ENCODE peak calls at places on chromosomes 11 and 22, in five cellular contexts. One of them, this sample, is unnamed.

GRCh38 chr11:844693-845644 is 2.3 kb downstream of the TSPAN4 start:
- DNase-seq in sigmoid colon: peak
- DNase-seq in A549: peak
- DNase-seq in cardiac muscle cell: peak
- DNase-seq in OCI-LY7: peak
- DNase-seq in this sample: no peak

GRCh38 chr11:985848-986247 is 50.7 kb downstream of the MUC6 start:
- DNase-seq in sigmoid colon: no peak
- DNase-seq in A549: no peak
- DNase-seq in cardiac muscle cell: no peak
- DNase-seq in OCI-LY7: no peak
- DNase-seq in this sample: no peak

GRCh38 chr11:124897681-124898680 is at the start of gene ROBO4:
- DNase-seq in sigmoid colon: peak
- DNase-seq in A549: no peak
- DNase-seq in cardiac muscle cell: peak
- DNase-seq in OCI-LY7: no peak
- DNase-seq in this sample: no peak

GRCh38 chr11:71446942-71447688 is 1.1 kb downstream of the DHCR7 start:
- DNase-seq in sigmoid colon: peak
- DNase-seq in A549: peak
- DNase-seq in cardiac muscle cell: peak
- DNase-seq in OCI-LY7: no peak
- DNase-seq in this sample: no peak

GRCh38 chr11:279040-279965 is 1.1 kb downstream of the NLRP6 start:
- DNase-seq in sigmoid colon: peak
- DNase-seq in A549: no peak
- DNase-seq in cardiac muscle cell: no peak
- DNase-seq in OCI-LY7: no peak
- DNase-seq in this sample: no peak

GRCh38 chr11:121372671-121373429 is 79.3 kb upstream of the SORL1 start:
- DNase-seq in sigmoid colon: no peak
- DNase-seq in A549: no peak
- DNase-seq in cardiac muscle cell: no peak
- DNase-seq in OCI-LY7: peak
- DNase-seq in this sample: no peak

GRCh38 chr22:27797793-27798525 is 3.6 kb downstream of the MN1 start:
- DNase-seq in sigmoid colon: no peak
- DNase-seq in A549: no peak
- DNase-seq in cardiac muscle cell: no peak
- DNase-seq in OCI-LY7: no peak
- DNase-seq in this sample: no peak

GRCh38 chr11:2590131-2590950 is 109.5 kb downstream of the KCNQ1OT1 start:
- DNase-seq in sigmoid colon: no peak
- DNase-seq in A549: no peak
- DNase-seq in cardiac muscle cell: no peak
- DNase-seq in OCI-LY7: no peak
- DNase-seq in this sample: no peak

GRCh38 chr11:2551131-2551530 is 106.3 kb downstream of the KCNQ1 start:
- DNase-seq in sigmoid colon: peak
- DNase-seq in A549: no peak
- DNase-seq in cardiac muscle cell: no peak
- DNase-seq in OCI-LY7: no peak
- DNase-seq in this sample: no peak

GRCh38 chr11:120134931-120135228 is 3.0 kb downstream of the TRIM29 start:
- DNase-seq in sigmoid colon: peak
- DNase-seq in A549: no peak
- DNase-seq in cardiac muscle cell: no peak
- DNase-seq in OCI-LY7: no peak
- DNase-seq in this sample: no peak

GRCh38 chr11:130087294-130087926 is 17.7 kb downstream of the APLP2 start:
- DNase-seq in sigmoid colon: no peak
- DNase-seq in A549: no peak
- DNase-seq in cardiac muscle cell: peak
- DNase-seq in OCI-LY7: no peak
- DNase-seq in this sample: no peak

GRCh38 chr11:76270387-76270786 is 64.1 kb upstream of the WNT11 start:
- DNase-seq in sigmoid colon: no peak
- DNase-seq in A549: no peak
- DNase-seq in cardiac muscle cell: peak
- DNase-seq in OCI-LY7: no peak
- DNase-seq in this sample: no peak

GRCh38 chr11:35077709-35078695 is 61.0 kb upstream of the CD44 start:
- DNase-seq in sigmoid colon: no peak
- DNase-seq in A549: peak
- DNase-seq in cardiac muscle cell: no peak
- DNase-seq in OCI-LY7: peak
- DNase-seq in this sample: no peak

GRCh38 chr22:38455530-38456271 is 702 bp upstream of the KCNJ4 start:
- DNase-seq in sigmoid colon: no peak
- DNase-seq in A549: no peak
- DNase-seq in cardiac muscle cell: peak
- DNase-seq in OCI-LY7: peak
- DNase-seq in this sample: no peak

GRCh38 chr11:78469905-78470304 is 52.3 kb upstream of the GAB2 start:
- DNase-seq in sigmoid colon: no peak
- DNase-seq in A549: no peak
- DNase-seq in cardiac muscle cell: peak
- DNase-seq in OCI-LY7: peak
- DNase-seq in this sample: no peak

GRCh38 chr11:2846056-2846455 is 39.5 kb downstream of the CDKN1C start:
- DNase-seq in sigmoid colon: no peak
- DNase-seq in A549: no peak
- DNase-seq in cardiac muscle cell: peak
- DNase-seq in OCI-LY7: no peak
- DNase-seq in this sample: no peak

GRCh38 chr11:100105605-100106358 is 581.3 kb upstream of the ARHGAP42 start:
- DNase-seq in sigmoid colon: no peak
- DNase-seq in A549: no peak
- DNase-seq in cardiac muscle cell: no peak
- DNase-seq in OCI-LY7: peak
- DNase-seq in this sample: no peak

GRCh38 chr11:12266943-12267342 is 110.4 kb upstream of the PARVA start:
- DNase-seq in sigmoid colon: no peak
- DNase-seq in A549: no peak
- DNase-seq in cardiac muscle cell: no peak
- DNase-seq in OCI-LY7: no peak
- DNase-seq in this sample: no peak

GRCh38 chr11:110297726-110298297 is 1.4 kb upstream of the RDX start:
- DNase-seq in sigmoid colon: no peak
- DNase-seq in A549: peak
- DNase-seq in cardiac muscle cell: peak
- DNase-seq in OCI-LY7: no peak
- DNase-seq in this sample: no peak

GRCh38 chr11:77542296-77542695 is 47.5 kb upstream of the AQP11 start:
- DNase-seq in sigmoid colon: no peak
- DNase-seq in A549: no peak
- DNase-seq in cardiac muscle cell: peak
- DNase-seq in OCI-LY7: no peak
- DNase-seq in this sample: no peak

GRCh38 chr11:833114-833791 is 501 bp downstream of the CD151 start:
- DNase-seq in sigmoid colon: no peak
- DNase-seq in A549: peak
- DNase-seq in cardiac muscle cell: peak
- DNase-seq in OCI-LY7: no peak
- DNase-seq in this sample: no peak

GRCh38 chr22:28768701-28769393 is 3.6 kb upstream of the CCDC117 start:
- DNase-seq in sigmoid colon: no peak
- DNase-seq in A549: peak
- DNase-seq in cardiac muscle cell: no peak
- DNase-seq in OCI-LY7: no peak
- DNase-seq in this sample: no peak

GRCh38 chr11:36499325-36499724 is 10.7 kb downstream of the TRAF6 start:
- DNase-seq in sigmoid colon: no peak
- DNase-seq in A549: no peak
- DNase-seq in cardiac muscle cell: no peak
- DNase-seq in OCI-LY7: no peak
- DNase-seq in this sample: no peak
- H3K27ac ChIP-seq in sigmoid colon: no peak
- H3K27ac ChIP-seq in A549: no peak
- H3K27ac ChIP-seq in cardiac muscle cell: no peak
- H3K27ac ChIP-seq in OCI-LY7: no peak
- H3K27ac ChIP-seq in this sample: no peak

GRCh38 chr22:47122441-47123000 is 360.1 kb downstream of the TBC1D22A start:
- DNase-seq in sigmoid colon: no peak
- DNase-seq in A549: no peak
- DNase-seq in cardiac muscle cell: no peak
- DNase-seq in OCI-LY7: no peak
- DNase-seq in this sample: no peak
- H3K27ac ChIP-seq in sigmoid colon: no peak
- H3K27ac ChIP-seq in A549: no peak
- H3K27ac ChIP-seq in cardiac muscle cell: no peak
- H3K27ac ChIP-seq in OCI-LY7: no peak
- H3K27ac ChIP-seq in this sample: no peak

GRCh38 chr22:25072406-25072805 is 119.9 kb downstream of the KIAA1671 start:
- DNase-seq in sigmoid colon: no peak
- DNase-seq in A549: no peak
- DNase-seq in cardiac muscle cell: no peak
- DNase-seq in OCI-LY7: no peak
- DNase-seq in this sample: no peak
- H3K27ac ChIP-seq in sigmoid colon: no peak
- H3K27ac ChIP-seq in A549: no peak
- H3K27ac ChIP-seq in cardiac muscle cell: no peak
- H3K27ac ChIP-seq in OCI-LY7: no peak
- H3K27ac ChIP-seq in this sample: no peak

GRCh38 chr11:27910186-27910941 is 197.6 kb downstream of the KIF18A start:
- DNase-seq in sigmoid colon: no peak
- DNase-seq in A549: peak
- DNase-seq in cardiac muscle cell: peak
- DNase-seq in OCI-LY7: no peak
- DNase-seq in this sample: no peak
- H3K27ac ChIP-seq in sigmoid colon: no peak
- H3K27ac ChIP-seq in A549: peak
- H3K27ac ChIP-seq in cardiac muscle cell: no peak
- H3K27ac ChIP-seq in OCI-LY7: no peak
- H3K27ac ChIP-seq in this sample: no peak

GRCh38 chr11:8312966-8313365 is 49.3 kb upstream of the LMO1 start:
- DNase-seq in sigmoid colon: peak
- DNase-seq in A549: no peak
- DNase-seq in cardiac muscle cell: no peak
- DNase-seq in OCI-LY7: no peak
- DNase-seq in this sample: no peak
- H3K27ac ChIP-seq in sigmoid colon: no peak
- H3K27ac ChIP-seq in A549: no peak
- H3K27ac ChIP-seq in cardiac muscle cell: no peak
- H3K27ac ChIP-seq in OCI-LY7: no peak
- H3K27ac ChIP-seq in this sample: no peak

DNA sequence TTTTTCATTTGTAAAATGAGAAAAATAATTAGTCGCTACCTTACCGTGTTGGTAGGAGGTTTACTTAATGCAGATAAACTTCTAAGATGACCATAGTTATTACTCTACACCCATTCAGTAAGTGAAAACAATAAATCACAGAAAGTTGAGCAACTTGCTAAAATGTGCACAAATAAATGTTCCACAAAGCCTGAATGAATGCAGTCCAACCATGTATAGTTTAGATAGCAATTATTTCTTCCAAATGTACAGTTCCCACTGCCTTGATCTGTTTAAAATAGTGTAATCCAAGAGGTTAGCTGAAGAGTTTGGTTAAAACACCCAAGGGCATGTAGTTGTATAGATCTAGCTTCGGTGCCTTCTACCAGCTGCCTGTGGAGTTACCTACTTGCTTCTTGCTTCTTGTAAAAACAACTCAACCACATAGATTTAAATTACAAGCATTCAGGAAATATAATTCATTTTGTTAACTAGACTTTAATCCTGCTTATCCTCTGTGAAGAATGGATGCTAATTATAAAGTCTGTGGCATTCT is 106.3 kb upstream of the CARD18 start:
- DNase-seq in sigmoid colon: no peak
- DNase-seq in A549: no peak
- DNase-seq in cardiac muscle cell: no peak
- DNase-seq in OCI-LY7: no peak
- DNase-seq in this sample: no peak
- H3K27ac ChIP-seq in sigmoid colon: no peak
- H3K27ac ChIP-seq in A549: no peak
- H3K27ac ChIP-seq in cardiac muscle cell: no peak
- H3K27ac ChIP-seq in OCI-LY7: no peak
- H3K27ac ChIP-seq in this sample: no peak